ENCODE peak calls at places on chromosomes 16 and 17, in six cellular contexts. H is adrenal gland; S is brain microvascular endothelial cell; Y is heart right ventricle; L is CD8-positive, alpha-beta T cell; X is heart left ventricle. A is an unnamed sample. For H3K27me3 and H3K36me3, the result is how much of the 10 kb centered on the place peaks cover.

GRCh38 chr16:68179196-68179795 is 56.6 kb downstream of the ESRP2 start:
- DNase-seq in H (no peak), S (peak), Y (no peak), L (no peak), X (no peak), A (no peak)

GRCh38 chr17:56635640-56636039 is 42.1 kb downstream of the NOG start:
- DNase-seq in H (no peak), S (no peak), Y (no peak), L (no peak), X (no peak), A (no peak)

GRCh38 chr16:48971571-48972071 is 310.0 kb downstream of the CBLN1 start:
- DNase-seq in H (no peak), S (no peak), Y (no peak), L (no peak), X (no peak), A (no peak)

GRCh38 chr17:1413281-1413791 is 13.3 kb upstream of the YWHAE start:
- DNase-seq in H (peak), S (peak), Y (peak), L (no peak), X (peak), A (no peak)

GRCh38 chr17:61400786-61401279 is 1.2 kb downstream of the TBX2 start:
- DNase-seq in H (no peak), S (no peak), Y (no peak), L (no peak), X (no peak), A (no peak)

GRCh38 chr17:4854181-4854681 is 21.1 kb downstream of the MINK1 start:
- DNase-seq in H (no peak), S (no peak), Y (no peak), L (no peak), X (no peak), A (no peak)

GRCh38 chr16:69166946-69167930 is 19.7 kb upstream of the SNTB2 start:
- DNase-seq in H (no peak), S (peak), Y (no peak), L (no peak), X (no peak), A (no peak)

GRCh38 chr17:15340966-15341365 is 431 bp downstream of the TEKT3 start:
- DNase-seq in H (no peak), S (no peak), Y (no peak), L (no peak), X (no peak), A (no peak)

GRCh38 chr17:47945529-47946508 is 4.4 kb downstream of the PNPO start:
- DNase-seq in H (peak), S (no peak), Y (no peak), L (no peak), X (no peak), A (no peak)

GRCh38 chr17:72726936-72727335 is 365.6 kb downstream of the SLC39A11 start:
- DNase-seq in H (no peak), S (peak), Y (no peak), L (peak), X (no peak), A (peak)

GRCh38 chr16:53955221-53955875 is 251.4 kb downstream of the FTO start:
- DNase-seq in H (no peak), S (no peak), Y (no peak), L (no peak), X (no peak), A (no peak)

GRCh38 chr16:61812251-61812650 is 224.0 kb downstream of the CDH8 start:
- DNase-seq in H (no peak), S (no peak), Y (no peak), L (no peak), X (no peak), A (no peak)

GRCh38 chr17:51362818-51363598 is 102.7 kb downstream of the UTP18 start:
- DNase-seq in H (no peak), S (no peak), Y (no peak), L (no peak), X (no peak), A (no peak)

GRCh38 chr16:12358898-12359297 is 382.4 kb downstream of the SNX29 start:
- DNase-seq in H (no peak), S (no peak), Y (no peak), L (no peak), X (no peak), A (no peak)

GRCh38 chr17:75503976-75504346 is 11.4 kb downstream of the CASKIN2 start:
- DNase-seq in H (no peak), S (no peak), Y (no peak), L (no peak), X (no peak), A (no peak)

GRCh38 chr16:23143391-23143790 is 5.9 kb downstream of the USP31 start:
- DNase-seq in H (no peak), S (no peak), Y (no peak), L (no peak), X (no peak), A (no peak)

GRCh38 chr17:12070561-12070960 is 49.9 kb downstream of the MAP2K4 start:
- DNase-seq in H (no peak), S (peak), Y (no peak), L (no peak), X (no peak), A (no peak)

GRCh38 chr16:30637952-30638351 is 12.8 kb upstream of the PRR14 start:
- DNase-seq in H (no peak), S (peak), Y (no peak), L (no peak), X (no peak), A (no peak)

GRCh38 chr17:72264682-72265405 is 144.0 kb downstream of the SOX9 start:
- DNase-seq in H (no peak), S (no peak), Y (no peak), L (no peak), X (no peak), A (no peak)

GRCh38 chr17:40909755-40910154 is 24.7 kb upstream of the KRT20 start:
- DNase-seq in H (no peak), S (peak), Y (no peak), L (no peak), X (no peak), A (no peak)

GRCh38 chr17:73365934-73366623 is 54.3 kb upstream of the CDC42EP4 start:
- DNase-seq in H (peak), S (no peak), Y (peak), L (no peak), X (peak), A (no peak)

GRCh38 chr17:62778990-62779681 is 29.0 kb downstream of the MARCHF10 start:
- DNase-seq in H (no peak), S (peak), Y (no peak), L (no peak), X (peak), A (no peak)

GRCh38 chr16:7644171-7644570 is 311.5 kb downstream of the RBFOX1 start:
- DNase-seq in H (no peak), S (no peak), Y (no peak), L (no peak), X (no peak), A (no peak)

GRCh38 chr16:30761427-30761927 is 385 bp downstream of the CFAP119 start:
- DNase-seq in H (peak), S (no peak), Y (no peak), L (peak), X (peak), A (peak)

GRCh38 chr17:70863436-70864248 is 694.3 kb downstream of the KCNJ2 start:
- DNase-seq in H (peak), S (no peak), Y (no peak), L (no peak), X (peak), A (no peak)

GRCh38 chr17:49971848-49972485 is 3.0 kb downstream of the DLX4 start:
- DNase-seq in H (peak), S (no peak), Y (no peak), L (no peak), X (no peak), A (no peak)
- H3K27me3 ChIP-seq in H (half or more), S (half or more), Y (half or more), L (under half), X (half or more), A (under half)

GRCh38 chr17:81043725-81044427 is 8.9 kb downstream of the BAIAP2 start:
- DNase-seq in H (peak), S (peak), Y (peak), L (no peak), X (peak), A (no peak)
- H3K27ac ChIP-seq in H (peak), S (peak), Y (peak), L (no peak), X (peak), A (no peak)

DNA sequence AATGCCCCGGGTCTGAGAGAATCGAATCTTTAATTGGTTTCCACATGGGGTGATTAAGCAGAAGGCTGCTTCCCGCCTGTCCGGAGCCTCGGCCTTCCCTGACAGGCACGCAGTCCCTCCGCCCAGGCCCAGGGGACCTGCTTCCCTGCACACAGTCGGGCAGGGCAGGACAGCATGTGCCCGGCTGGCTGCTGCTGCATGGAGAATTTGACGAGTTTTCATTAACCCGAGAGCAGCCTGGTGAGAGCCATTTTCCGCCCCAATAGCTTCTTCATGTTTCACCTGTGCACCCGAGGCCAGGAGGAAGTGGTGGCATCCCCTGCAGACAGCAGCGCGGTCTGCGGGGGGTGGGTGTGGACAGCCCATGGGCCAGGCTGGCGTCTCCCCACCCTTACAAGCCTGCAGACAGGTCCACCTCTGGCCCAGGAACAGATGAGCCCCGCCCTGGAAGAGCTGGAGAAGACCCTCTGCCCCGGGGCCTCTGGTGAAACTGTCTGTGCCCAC is 67.1 kb downstream of the KLHDC4 start:
- DNase-seq in H (no peak), S (no peak), Y (no peak), L (no peak), X (no peak), A (no peak)
- H3K36me3 ChIP-seq in H (under half), S (under half), Y (under half), L (under half), X (under half), A (under half)

GRCh38 chr17:33202011-33202410 is 91.1 kb downstream of the ASIC2 start:
- DNase-seq in H (no peak), S (no peak), Y (no peak), L (no peak), X (no peak), A (no peak)

GRCh38 chr17:33201255-33201654 is 91.8 kb downstream of the ASIC2 start:
- DNase-seq in H (no peak), S (no peak), Y (no peak), L (no peak), X (no peak), A (no peak)

GRCh38 chr17:33202796-33203195 is 90.3 kb downstream of the ASIC2 start:
- DNase-seq in H (no peak), S (no peak), Y (no peak), L (no peak), X (no peak), A (no peak)

GRCh38 chr17:33200116-33200515 is 93.0 kb downstream of the ASIC2 start:
- DNase-seq in H (no peak), S (no peak), Y (no peak), L (no peak), X (no peak), A (no peak)

DNA sequence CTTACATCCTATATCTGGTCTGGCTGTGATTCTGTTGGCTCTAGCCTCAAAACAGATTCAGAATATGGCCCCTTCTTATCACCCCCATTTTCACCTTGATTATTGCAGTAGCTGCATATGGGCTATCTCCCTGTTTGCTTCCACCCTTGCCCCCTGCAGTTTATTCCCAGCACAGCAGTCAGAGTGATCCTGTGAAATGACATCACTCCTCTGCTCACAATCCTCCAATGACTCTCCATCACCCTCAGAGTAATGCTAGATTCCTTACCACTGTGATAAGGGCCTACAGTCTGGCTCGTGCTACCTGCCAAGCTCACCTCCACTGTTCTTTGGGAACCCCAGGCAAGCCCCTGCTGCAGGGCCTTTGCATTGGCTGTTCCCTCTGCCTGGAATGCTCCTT is 92.5 kb downstream of the ASIC2 start:
- DNase-seq in H (no peak), S (peak), Y (no peak), L (no peak), X (no peak), A (no peak)
- H3K27me3 ChIP-seq in H (under half), S (under half), Y (under half), L (under half), X (under half), A (under half)

DNA sequence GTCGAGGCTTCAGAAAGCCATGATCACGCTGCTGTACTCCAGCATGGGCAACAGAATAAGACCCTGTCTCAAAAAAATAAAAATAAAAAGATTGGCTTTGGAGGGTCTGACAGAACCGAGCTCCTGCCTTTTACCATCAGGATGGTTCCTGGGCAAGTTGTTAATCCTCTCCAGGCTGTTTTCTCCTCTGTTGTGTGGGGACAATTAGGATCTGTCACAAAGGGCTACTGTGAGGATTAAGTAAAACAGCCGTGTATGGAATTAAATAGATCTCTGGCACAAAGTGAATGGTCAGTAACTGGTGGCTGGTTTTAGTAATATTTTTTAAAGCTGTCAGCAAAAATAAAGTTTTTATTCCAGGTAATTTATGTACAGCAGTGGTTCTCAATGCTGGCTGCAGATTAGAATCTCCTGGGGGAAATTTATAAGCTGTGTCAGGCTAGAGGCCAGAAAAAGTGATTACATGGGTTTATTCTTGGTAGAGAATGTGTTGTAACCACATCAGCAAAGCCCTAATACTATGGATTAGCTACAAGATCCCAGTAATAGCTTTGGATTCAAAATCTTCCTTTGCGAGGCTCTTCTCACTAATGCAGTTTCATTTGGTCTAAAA is 47.2 kb downstream of the GPRC5B start:
- DNase-seq in H (no peak), S (no peak), Y (no peak), L (no peak), X (no peak), A (no peak)
- H3K27ac ChIP-seq in H (no peak), S (no peak), Y (peak), L (no peak), X (peak), A (no peak)

GRCh38 chr17:46045639-46046038 is 46.6 kb downstream of the STH start:
- DNase-seq in H (no peak), S (no peak), Y (no peak), L (no peak), X (no peak), A (no peak)

GRCh38 chr17:46042248-46042647 is 43.2 kb downstream of the STH start:
- DNase-seq in H (no peak), S (no peak), Y (no peak), L (no peak), X (no peak), A (no peak)

GRCh38 chr17:46044989-46045388 is 45.9 kb downstream of the STH start:
- DNase-seq in H (no peak), S (no peak), Y (no peak), L (no peak), X (no peak), A (no peak)

GRCh38 chr17:46043606-46044005 is 44.6 kb downstream of the STH start:
- DNase-seq in H (no peak), S (no peak), Y (no peak), L (no peak), X (no peak), A (no peak)

GRCh38 chr17:46044286-46044928 is 45.4 kb downstream of the STH start:
- DNase-seq in H (peak), S (peak), Y (no peak), L (peak), X (peak), A (peak)
- H3K36me3 ChIP-seq in H (under half), S (under half), Y (half or more), L (under half), X (half or more), A (half or more)

DNA sequence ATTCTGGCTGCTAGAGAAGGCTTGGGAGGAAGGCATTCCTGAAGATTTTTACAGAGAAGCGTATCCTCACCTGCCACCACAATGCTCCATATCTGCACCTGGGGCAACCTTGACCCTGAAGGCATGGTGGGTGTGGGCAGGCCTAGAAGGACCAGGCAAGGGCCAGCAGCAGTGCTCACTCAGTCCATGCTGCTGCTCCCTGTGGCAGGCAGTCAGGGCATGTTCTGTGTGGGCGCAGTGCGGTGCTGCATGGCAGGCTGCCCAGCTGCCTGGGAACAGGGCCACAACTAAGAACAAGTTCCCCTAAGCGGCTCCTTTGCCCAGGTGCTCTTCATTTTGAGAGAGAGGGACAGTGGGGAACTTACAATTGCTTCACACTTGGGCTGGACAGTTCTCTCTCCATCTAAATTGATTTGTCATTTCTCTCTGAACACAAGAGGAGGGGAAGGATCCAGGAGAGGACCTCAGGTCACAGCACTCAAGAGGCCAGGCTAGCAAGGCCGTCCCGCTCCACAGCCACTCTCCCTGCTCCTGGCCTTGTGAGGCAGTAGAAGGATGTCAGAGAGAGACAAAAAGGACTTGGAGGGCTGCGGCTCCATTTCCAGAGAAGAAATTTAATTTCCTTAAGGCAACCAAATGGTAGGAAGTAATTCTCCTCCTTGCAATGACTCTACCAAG is 158.8 kb downstream of the AATF start:
- DNase-seq in H (peak), S (no peak), Y (peak), L (no peak), X (peak), A (no peak)
- H3K27me3 ChIP-seq in H (under half), S (under half), Y (under half), L (under half), X (under half), A (under half)

DNA sequence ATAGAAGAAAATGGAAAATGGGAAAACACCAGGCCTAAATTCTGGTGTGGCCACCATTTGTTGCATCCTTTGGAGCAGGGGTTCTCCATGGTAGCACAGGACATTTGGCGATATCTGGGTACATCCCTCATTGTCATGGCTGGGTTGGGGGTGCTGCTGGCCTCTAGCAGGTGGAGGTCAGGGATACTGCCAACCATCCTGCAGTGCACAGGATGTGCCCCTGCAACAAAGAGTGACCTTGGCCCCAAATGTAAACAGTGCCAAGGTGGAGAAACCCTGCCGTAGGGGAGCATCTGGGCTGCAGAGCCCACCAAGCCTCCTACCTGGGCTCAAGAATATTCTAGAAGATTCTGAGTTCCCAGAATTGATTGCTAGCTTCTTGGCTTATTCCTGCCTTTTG is 27.5 kb downstream of the NKD1 start:
- DNase-seq in H (no peak), S (no peak), Y (no peak), L (no peak), X (no peak), A (no peak)
- H3K27ac ChIP-seq in H (no peak), S (no peak), Y (no peak), L (no peak), X (no peak), A (no peak)